ENCODE peak calls at places on chromosomes 11 and 22, in eight cellular contexts. T is lower lobe of right lung; Q is suprapubic skin; R is breast epithelium; I is uterus; H is activated CD8-positive, alpha-beta T cell treated with anti-CD3 and anti-CD28 coated beads for 36 hours; G is PC-3; P is ovary. F is an unnamed sample.

GRCh38 chr11:33317662-33318061 is 60.5 kb downstream of the HIPK3 start:
- DNase-seq in R (no peak), T (no peak), Q (no peak), G (peak), P (no peak), H (no peak), I (no peak), F (no peak)

GRCh38 chr11:13210424-13210823 is 67.2 kb upstream of the BMAL1 start:
- DNase-seq in P (peak), G (peak), I (peak), H (peak), T (peak), R (peak), Q (no peak), F (peak)

GRCh38 chr11:102669664-102670063 is 35.9 kb downstream of the MMP27 start:
- DNase-seq in H (no peak), I (no peak), G (no peak), P (no peak), T (no peak), Q (no peak), R (no peak), F (no peak)

GRCh38 chr22:20000246-20001081 is 16.2 kb downstream of the ARVCF start:
- DNase-seq in H (no peak), T (no peak), I (no peak), Q (no peak), G (no peak), R (no peak), P (no peak), F (no peak)

GRCh38 chr11:26297179-26297970 is 34.6 kb upstream of the ANO3 start:
- DNase-seq in R (no peak), Q (no peak), I (no peak), T (no peak), G (peak), H (no peak), P (no peak), F (peak)

GRCh38 chr11:859394-860131 is 16.9 kb downstream of the TSPAN4 start:
- DNase-seq in I (peak), H (no peak), P (peak), T (peak), G (peak), R (peak), Q (no peak), F (peak)

GRCh38 chr22:47176573-47177333 is 414.3 kb downstream of the TBC1D22A start:
- DNase-seq in T (peak), G (no peak), H (no peak), I (peak), P (peak), R (peak), Q (peak), F (no peak)

GRCh38 chr22:49370841-49371301 is 456.8 kb downstream of the BRD1 start:
- DNase-seq in P (no peak), G (no peak), R (no peak), T (peak), I (no peak), Q (peak), H (no peak), F (no peak)

GRCh38 chr11:17542249-17542648 is 2.0 kb downstream of the USH1C start:
- DNase-seq in G (no peak), I (no peak), T (no peak), P (no peak), R (peak), Q (no peak), H (no peak), F (no peak)

GRCh38 chr11:27497284-27497866 is 9.2 kb downstream of the LIN7C start:
- DNase-seq in R (no peak), P (no peak), G (peak), H (no peak), Q (no peak), I (no peak), T (no peak), F (no peak)

GRCh38 chr22:20940904-20941385 is 23.7 kb downstream of the CRKL start:
- DNase-seq in H (no peak), T (no peak), G (no peak), I (no peak), R (no peak), P (no peak), Q (peak), F (no peak)

GRCh38 chr11:8803973-8804372 is 107.0 kb upstream of the AKIP1 start:
- DNase-seq in H (no peak), T (peak), P (no peak), I (no peak), R (no peak), G (no peak), Q (no peak), F (no peak)

GRCh38 chr11:47269829-47270305 is at the start of gene MADD:
- DNase-seq in R (peak), T (peak), H (peak), G (peak), P (peak), Q (peak), I (peak), F (no peak)

GRCh38 chr22:37157516-37158289 is 8.0 kb upstream of the IL2RB start:
- DNase-seq in H (peak), T (no peak), G (no peak), Q (no peak), P (no peak), I (no peak), R (no peak), F (no peak)

GRCh38 chr22:37156686-37157435 is 7.1 kb upstream of the IL2RB start:
- DNase-seq in G (no peak), I (no peak), P (no peak), R (no peak), H (no peak), T (no peak), Q (no peak), F (no peak)

GRCh38 chr22:37161442-37161841 is 11.7 kb upstream of the IL2RB start:
- DNase-seq in R (no peak), Q (no peak), T (no peak), G (peak), I (no peak), H (peak), P (no peak), F (no peak)

GRCh38 chr22:37160037-37160436 is 10.3 kb upstream of the IL2RB start:
- DNase-seq in H (no peak), T (no peak), I (no peak), P (no peak), R (no peak), G (no peak), Q (no peak), F (no peak)

DNA sequence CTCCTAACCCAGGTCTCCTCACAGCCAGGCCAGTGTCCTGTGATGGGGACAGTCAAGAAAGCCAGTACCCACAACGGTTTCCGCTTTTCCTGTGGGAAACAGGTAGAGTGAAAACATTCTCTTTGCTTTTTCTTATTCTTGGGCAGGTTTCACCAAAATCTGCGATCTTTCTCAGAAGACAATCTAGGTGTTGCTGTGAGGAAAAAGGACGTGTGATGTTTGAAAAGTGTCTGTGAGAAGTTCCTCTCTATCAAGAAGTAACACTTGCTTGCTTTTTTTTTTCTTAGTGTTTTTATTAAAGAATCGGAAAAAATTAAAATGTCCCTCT is 9.2 kb upstream of the IL2RB start:
- DNase-seq in R (no peak), Q (no peak), T (no peak), I (no peak), P (no peak), H (no peak), G (no peak), F (no peak)
- TF ChIP-seq CTCF in R (no peak), Q (no peak), T (no peak), I (no peak), P (no peak), H (no peak), G (no peak), F (no peak)

GRCh38 chr11:2420502-2421225 is 20.1 kb downstream of the TSSC4 start:
- DNase-seq in I (peak), P (peak), Q (no peak), T (peak), R (peak), H (peak), G (peak), F (peak)
- TF ChIP-seq CTCF in I (peak), P (peak), Q (peak), T (peak), R (peak), H (peak), G (peak), F (peak)

DNA sequence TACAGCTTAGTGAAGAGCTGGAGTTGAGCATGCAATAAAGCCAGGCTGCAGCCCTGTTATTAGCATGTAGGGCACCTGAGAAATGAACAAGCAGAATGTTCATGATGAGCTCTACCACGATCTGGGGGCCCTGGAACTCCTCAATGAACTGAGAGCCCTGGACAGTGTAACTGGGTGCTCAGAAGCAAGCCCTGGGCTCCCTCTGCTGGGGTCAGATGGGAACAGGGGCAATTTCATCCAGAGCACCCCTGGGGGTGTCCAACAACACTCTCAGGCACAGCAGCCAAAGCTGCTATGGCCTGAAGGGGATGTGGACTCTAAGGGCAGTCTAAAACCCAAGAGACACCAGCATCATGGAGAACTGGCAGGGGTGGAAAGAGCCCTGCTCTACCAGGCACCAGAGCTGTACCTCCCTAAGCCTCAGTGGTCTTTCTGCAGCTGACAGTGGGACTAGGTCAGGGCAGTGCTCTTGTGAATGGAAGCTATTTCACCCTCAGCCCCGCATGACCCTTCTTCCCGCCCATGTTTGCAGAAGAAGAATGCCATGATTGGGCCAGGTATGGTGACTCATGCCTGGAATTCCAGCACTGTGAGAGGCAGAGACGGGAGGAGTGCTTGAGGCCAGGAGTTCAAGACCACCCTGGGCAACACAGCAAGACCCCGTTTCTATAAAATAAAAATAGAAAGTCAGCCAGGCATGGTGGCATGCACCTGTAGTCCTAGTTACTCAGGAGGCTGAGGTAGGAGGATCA is 28.9 kb downstream of the THOC5 start:
- DNase-seq in T (no peak), R (no peak), I (no peak), Q (no peak), H (peak), P (peak), G (peak), F (no peak)
- TF ChIP-seq CTCF in T (peak), R (peak), I (no peak), Q (peak), H (no peak), P (no peak), G (peak), F (peak)

GRCh38 chr11:69704508-69705245 is 855 bp upstream of the FGF19 start:
- DNase-seq in R (no peak), T (no peak), I (no peak), G (peak), H (peak), P (no peak), Q (no peak), F (no peak)
- TF ChIP-seq CTCF in R (no peak), T (peak), I (no peak), G (peak), H (peak), P (no peak), Q (peak), F (peak)